ENCODE peak calls at places on chromosomes 2 and 18, in five cellular contexts. U, V, T, Q and Z are unnamed samples.

GRCh38 chr2:65024149-65024829 is 31.9 kb upstream of the CEP68 start:
- DNase-seq in T (no peak), Q (no peak), V (no peak), U (no peak), Z (no peak)

GRCh38 chr2:210818473-210818872 is 262.1 kb downstream of the CPS1 start:
- DNase-seq in U (no peak), V (no peak), T (no peak), Q (no peak), Z (no peak)

GRCh38 chr18:35616664-35617423 is 35.3 kb downstream of the GALNT1 start:
- DNase-seq in V (no peak), U (no peak), Q (no peak), T (no peak), Z (no peak)

GRCh38 chr2:190023860-190024259 is 38.7 kb downstream of the MSTN start:
- DNase-seq in V (no peak), Q (no peak), T (no peak), U (no peak), Z (no peak)

GRCh38 chr2:205461169-205461568 is 221.1 kb upstream of the NRP2 start:
- DNase-seq in Q (no peak), T (no peak), V (no peak), U (no peak), Z (no peak)

GRCh38 chr2:88055049-88055435 is 541 bp downstream of the KRCC1 start:
- DNase-seq in Q (no peak), T (no peak), V (no peak), U (no peak), Z (no peak)

GRCh38 chr18:3420919-3421279 is 29.1 kb upstream of the TGIF1 start:
- DNase-seq in Q (no peak), T (no peak), V (no peak), U (no peak), Z (no peak)

GRCh38 chr2:23298551-23298950 is 86.4 kb upstream of the KLHL29 start:
- DNase-seq in T (no peak), U (no peak), V (no peak), Q (no peak), Z (no peak)

GRCh38 chr2:182866461-182867369 is at the start of gene FRZB:
- DNase-seq in T (peak; percentile 57), Q (peak; percentile 17), U (peak; percentile 23), V (peak; percentile 84), Z (peak; percentile 68)

GRCh38 chr2:37920570-37920969 is 4.5 kb upstream of the RMDN2 start:
- DNase-seq in V (no peak), Q (no peak), T (peak; percentile 53), U (no peak), Z (no peak)

GRCh38 chr2:199914372-199914958 is 3.4 kb downstream of the C2orf69 start:
- DNase-seq in T (no peak), U (no peak), Q (no peak), V (no peak), Z (no peak)

GRCh38 chr2:240250985-240251847 is 110.8 kb upstream of the OTOS start:
- DNase-seq in U (peak; percentile 94), V (peak; percentile 93), Q (peak; percentile 67), T (peak; percentile 98), Z (peak; percentile 98)

GRCh38 chr18:9839211-9839610 is 46.6 kb upstream of the TXNDC2 start:
- DNase-seq in Q (no peak), U (no peak), V (no peak), T (no peak), Z (no peak)

GRCh38 chr2:12465631-12466135 is 251.1 kb upstream of the TRIB2 start:
- DNase-seq in U (no peak), T (no peak), Q (no peak), V (no peak), Z (no peak)

GRCh38 chr2:74708883-74709282 is 54.8 kb downstream of the SEMA4F start:
- DNase-seq in U (no peak), T (no peak), Q (no peak), V (no peak), Z (no peak)

GRCh38 chr2:177929662-177930522 is 142.7 kb downstream of the PDE11A start:
- DNase-seq in Q (peak; percentile 47), U (no peak), T (no peak), V (no peak), Z (no peak)

GRCh38 chr18:48872234-48873145 is 78.3 kb downstream of the SMAD7 start:
- DNase-seq in U (no peak), V (no peak), Q (no peak), T (no peak), Z (no peak)

GRCh38 chr2:216116418-216116817 is 7.3 kb downstream of the XRCC5 start:
- DNase-seq in T (no peak), Q (no peak), U (no peak), V (no peak), Z (no peak)

GRCh38 chr2:139813340-139813739 is 1033.2 kb upstream of the NXPH2 start:
- DNase-seq in U (no peak), T (no peak), V (no peak), Q (no peak), Z (no peak)

DNA sequence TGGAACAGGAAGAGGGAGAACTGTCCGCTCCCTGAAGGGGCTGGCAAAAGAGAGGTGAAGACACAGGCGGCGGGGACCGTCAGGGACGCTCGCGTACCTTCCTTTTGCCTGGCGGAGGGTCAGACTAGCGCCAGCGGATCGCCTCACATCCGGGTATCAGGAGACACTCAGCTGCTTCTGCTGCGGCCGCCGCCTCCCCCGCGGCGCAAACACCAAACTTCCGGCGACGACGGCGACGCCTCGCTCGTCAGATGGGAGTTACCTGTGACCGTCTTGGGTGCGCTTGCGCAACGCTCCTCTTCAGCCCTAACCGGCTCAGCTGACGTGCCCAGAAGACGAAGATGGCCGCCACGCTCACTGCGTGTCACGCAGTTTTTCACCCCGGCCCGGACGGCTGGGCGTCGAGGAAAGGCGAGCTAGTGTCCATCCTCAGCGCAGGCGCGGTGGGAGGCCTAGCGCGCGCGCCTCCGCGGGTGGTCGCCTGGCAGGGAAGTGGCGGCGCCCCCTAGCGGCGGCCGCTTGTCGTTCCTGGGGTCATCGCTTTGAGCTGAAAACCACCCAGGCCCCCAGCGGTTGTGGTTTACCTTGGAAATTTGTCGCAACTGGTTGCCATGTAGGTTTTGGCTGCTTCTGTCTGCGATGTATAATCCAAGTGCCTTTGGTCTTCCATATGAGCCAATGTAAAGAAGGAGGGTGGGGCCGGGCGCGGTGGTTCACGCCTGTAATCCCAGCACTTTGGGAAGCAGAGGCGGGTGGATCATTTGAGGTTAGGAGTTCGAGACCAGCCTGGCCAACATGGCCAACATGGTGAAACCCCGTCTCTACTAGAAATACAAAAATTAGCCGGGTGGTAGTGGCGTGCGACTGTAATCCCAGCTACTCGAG is at the start of gene ESCO1:
- DNase-seq in Q (peak; percentile 95), U (peak; percentile 96), T (peak; percentile 97), V (peak; percentile 94), Z (peak; percentile 95)
- TF ChIP-seq POLR2A in Q (peak; percentile 88), U (peak; percentile 93), T (peak; percentile 95), V (peak; percentile 82), Z (peak; percentile 67)

GRCh38 chr2:181077128-181077709 is 96.8 kb downstream of the UBE2E3 start:
- DNase-seq in T (no peak), V (no peak), U (no peak), Q (no peak), Z (no peak)
- H3K4me3 ChIP-seq in T (no peak overlapping the region), V (no peak overlapping the region), U (no peak overlapping the region), Q (no peak overlapping the region), Z (no peak overlapping the region)

GRCh38 chr2:127631184-127631996 is 14.6 kb upstream of the GPR17 start:
- DNase-seq in U (no peak), T (no peak), V (no peak), Q (no peak), Z (no peak)
- H3K27ac ChIP-seq in U (no peak overlapping the region), T (no peak overlapping the region), V (no peak overlapping the region), Q (no peak overlapping the region), Z (no peak overlapping the region)

DNA sequence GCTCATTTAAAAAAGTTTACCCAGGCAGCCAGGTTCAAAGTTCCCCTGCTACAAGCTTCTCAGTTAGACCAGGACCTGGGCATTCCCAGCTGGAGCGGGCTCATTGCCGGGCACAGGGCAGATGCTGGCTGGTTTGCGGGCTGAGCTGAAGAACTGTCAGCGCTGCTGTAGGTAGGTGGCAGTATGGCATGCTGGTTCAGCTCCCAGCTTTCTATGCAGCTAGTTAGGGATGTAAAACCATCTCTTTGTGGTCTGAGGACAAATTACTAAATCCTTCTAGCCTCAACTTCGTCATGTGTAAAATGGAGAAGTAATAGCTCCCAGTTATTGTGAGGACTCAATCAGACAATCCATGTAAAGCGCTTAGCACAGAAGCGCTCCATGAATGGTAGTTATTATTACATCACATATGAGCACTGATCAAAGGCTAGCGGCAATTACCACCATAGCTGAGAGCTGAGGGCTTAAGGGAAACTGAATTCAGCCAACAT is 2.4 kb upstream of the LDLRAD4 start:
- DNase-seq in V (peak; percentile 65), T (peak; percentile 82), U (peak; percentile 63), Q (peak; percentile 81), Z (peak; percentile 81)
- TF ChIP-seq POLR2A in V (no peak), T (no peak), U (no peak), Q (no peak), Z (no peak)

GRCh38 chr2:237487496-237487895 is 445 bp downstream of the MLPH start:
- DNase-seq in Q (no peak), T (no peak), V (no peak), U (no peak), Z (no peak)

GRCh38 chr2:237488295-237488694 is 1.2 kb downstream of the MLPH start:
- DNase-seq in U (no peak), Q (no peak), T (no peak), V (no peak), Z (no peak)

GRCh38 chr2:237486334-237486818 is 675 bp upstream of the MLPH start:
- DNase-seq in T (no peak), V (no peak), Q (no peak), U (no peak), Z (no peak)

GRCh38 chr2:237485844-237486243 is 1.2 kb upstream of the MLPH start:
- DNase-seq in V (no peak), U (no peak), Q (no peak), T (no peak), Z (no peak)

GRCh38 chr2:237486819-237487448 is at the start of gene MLPH:
- DNase-seq in V (peak; percentile 63), U (peak; percentile 77), T (no peak), Q (peak; percentile 78), Z (peak; percentile 62)
- H3K4me3 ChIP-seq in V (peak within 1 kb of the TSS; percentile 41), U (peak within 1 kb of the TSS; percentile 34), T (no peak within 1 kb of the TSS), Q (peak within 1 kb of the TSS; percentile 77), Z (peak within 1 kb of the TSS; percentile 63)

GRCh38 chr2:176188969-176189665 is 649 bp downstream of the HOXD1 start:
- DNase-seq in Q (no peak), V (no peak), T (no peak), U (peak; percentile 14), Z (peak; percentile 29)
- H3K27ac ChIP-seq in Q (peak overlapping the region; percentile 33), V (peak overlapping the region; percentile 74), T (no peak overlapping the region), U (no peak overlapping the region), Z (peak overlapping the region; percentile 65)

GRCh38 chr18:23437357-23438045 is 15.6 kb upstream of the RIOK3 start:
- DNase-seq in V (peak; percentile 81), Q (peak; percentile 67), T (peak; percentile 82), U (peak; percentile 78), Z (peak; percentile 92)
- TF ChIP-seq POLR2A in V (no peak), Q (no peak), T (no peak), U (no peak), Z (no peak)